ENCODE peak calls at places on chromosome 1, in eight cellular contexts. H is HCT116; R is hepatocyte; M is IMR-90; T is effector memory CD4-positive, alpha-beta T cell; Z is mesendoderm; Y is MM.1S; L is GM23248. C is an unnamed sample.

GRCh38 chr1:36761073-36761472 is 273.2 kb downstream of the GRIK3 start:
- DNase-seq in H (no peak), R (no peak), M (no peak), T (no peak), Z (no peak), Y (no peak), L (no peak), C (no peak)

GRCh38 chr1:22327411-22327810 is 124.2 kb upstream of the ZBTB40 start:
- DNase-seq in H (no peak), R (no peak), M (no peak), T (no peak), Z (no peak), Y (no peak), L (no peak), C (no peak)

GRCh38 chr1:212967767-212968166 is 17.4 kb downstream of the VASH2 start:
- DNase-seq in H (peak; percentile 34), R (peak; percentile 33), M (peak; percentile 64), T (no peak), Z (peak; percentile 96), Y (no peak), L (peak; percentile 64), C (no peak)

GRCh38 chr1:151504759-151505158 is 6.4 kb upstream of the CGN start:
- DNase-seq in H (no peak), R (no peak), M (no peak), T (no peak), Z (no peak), Y (no peak), L (no peak), C (no peak)

GRCh38 chr1:63688302-63688701 is 85.5 kb upstream of the ROR1 start:
- DNase-seq in H (no peak), R (no peak), M (peak; percentile 71), T (no peak), Z (no peak), Y (no peak), L (peak; percentile 80), C (no peak)

GRCh38 chr1:206581571-206581981 is 30.7 kb downstream of the EIF2D start:
- DNase-seq in H (no peak), R (no peak), M (no peak), T (peak; percentile 73), Z (no peak), Y (no peak), L (no peak), C (peak; percentile 93)

GRCh38 chr1:222058249-222058648 is 316.4 kb upstream of the DUSP10 start:
- DNase-seq in H (no peak), R (no peak), M (no peak), T (no peak), Z (no peak), Y (no peak), L (no peak), C (no peak)

GRCh38 chr1:244137725-244138124 is 86.6 kb downstream of the ZBTB18 start:
- DNase-seq in H (no peak), R (no peak), M (peak; percentile 37), T (no peak), Z (no peak), Y (no peak), L (peak; percentile 7), C (peak; percentile 2)

GRCh38 chr1:17561252-17561558 is 21.7 kb downstream of the ARHGEF10L start:
- DNase-seq in H (no peak), R (no peak), M (no peak), T (no peak), Z (no peak), Y (no peak), L (peak; percentile 77), C (no peak)

GRCh38 chr1:53198241-53198651 is 1.6 kb downstream of the CPT2 start:
- DNase-seq in H (no peak), R (peak; percentile 44), M (no peak), T (no peak), Z (no peak), Y (no peak), L (peak; percentile 73), C (no peak)

GRCh38 chr1:234770924-234771540 is 161.1 kb upstream of the IRF2BP2 start:
- DNase-seq in H (no peak), R (no peak), M (no peak), T (no peak), Z (no peak), Y (no peak), L (no peak), C (no peak)

GRCh38 chr1:245229051-245229450 is 74.3 kb downstream of the KIF26B start:
- DNase-seq in H (no peak), R (no peak), M (no peak), T (no peak), Z (no peak), Y (no peak), L (no peak), C (no peak)

GRCh38 chr1:184915463-184916080 is 58.7 kb downstream of the NIBAN1 start:
- DNase-seq in H (no peak), R (no peak), M (peak; percentile 49), T (no peak), Z (no peak), Y (no peak), L (peak; percentile 7), C (no peak)

GRCh38 chr1:173017792-173018191 is 32.9 kb downstream of the TNFSF18 start:
- DNase-seq in H (no peak), R (no peak), M (no peak), T (no peak), Z (no peak), Y (peak; percentile 28), L (no peak), C (no peak)

GRCh38 chr1:67869233-67869632 is 36.0 kb upstream of the GNG12 start:
- DNase-seq in H (no peak), R (no peak), M (no peak), T (no peak), Z (no peak), Y (no peak), L (no peak), C (no peak)

GRCh38 chr1:106063510-106063909 is 993.0 kb upstream of the PRMT6 start:
- DNase-seq in H (no peak), R (peak; percentile 26), M (no peak), T (no peak), Z (peak; percentile 13), Y (no peak), L (no peak), C (no peak)

GRCh38 chr1:78318011-78318410 is 172.8 kb upstream of the PTGFR start:
- DNase-seq in H (no peak), R (no peak), M (no peak), T (no peak), Z (no peak), Y (no peak), L (no peak), C (no peak)

GRCh38 chr1:78319603-78320002 is 171.2 kb upstream of the PTGFR start:
- DNase-seq in H (no peak), R (no peak), M (no peak), T (no peak), Z (no peak), Y (no peak), L (no peak), C (no peak)

GRCh38 chr1:78325293-78325692 is 165.5 kb upstream of the PTGFR start:
- DNase-seq in H (no peak), R (no peak), M (no peak), T (no peak), Z (peak; percentile 5), Y (no peak), L (no peak), C (no peak)

DNA sequence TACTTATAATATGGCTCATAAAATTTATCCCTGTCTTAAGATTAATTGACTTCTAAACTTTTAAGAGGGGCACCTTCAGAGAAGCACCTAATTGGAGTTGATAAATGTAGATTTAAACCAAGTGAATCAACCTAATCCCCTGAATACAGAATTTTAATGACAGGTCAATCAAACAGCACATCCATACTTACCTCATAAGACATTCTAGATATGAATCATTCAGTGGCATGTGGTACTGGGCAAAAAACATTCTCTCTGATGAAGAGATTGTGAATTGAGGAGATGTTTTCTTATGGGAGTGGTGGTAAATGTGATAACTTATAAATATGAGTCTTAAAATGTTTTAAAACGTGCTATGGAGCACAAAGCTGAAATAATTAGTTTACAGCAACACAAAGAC is 167.5 kb upstream of the PTGFR start:
- DNase-seq in H (no peak), R (no peak), M (peak; percentile 13), T (no peak), Z (no peak), Y (no peak), L (peak; percentile 23), C (no peak)
- H3K27ac ChIP-seq in H (no peak overlapping the region), R (no peak overlapping the region), M (no peak overlapping the region), T (no peak overlapping the region), Z (no peak overlapping the region), Y (no peak overlapping the region), L (no peak overlapping the region), C (no peak overlapping the region)

GRCh38 chr1:1815606-1816281 is 37.5 kb upstream of the NADK start:
- DNase-seq in H (no peak), R (no peak), M (no peak), T (no peak), Z (no peak), Y (no peak), L (no peak), C (no peak)
- H3K36me3 ChIP-seq in H (peaks cover 38% of the 10 kb centered on the region), R (peaks cover 3% of the 10 kb centered on the region), M (peaks cover 49% of the 10 kb centered on the region), T (peaks cover 49% of the 10 kb centered on the region), Z (peaks cover 17% of the 10 kb centered on the region), Y (no peaks in the 10 kb centered on the region), L (peaks cover 47% of the 10 kb centered on the region), C (peaks cover 47% of the 10 kb centered on the region)

DNA sequence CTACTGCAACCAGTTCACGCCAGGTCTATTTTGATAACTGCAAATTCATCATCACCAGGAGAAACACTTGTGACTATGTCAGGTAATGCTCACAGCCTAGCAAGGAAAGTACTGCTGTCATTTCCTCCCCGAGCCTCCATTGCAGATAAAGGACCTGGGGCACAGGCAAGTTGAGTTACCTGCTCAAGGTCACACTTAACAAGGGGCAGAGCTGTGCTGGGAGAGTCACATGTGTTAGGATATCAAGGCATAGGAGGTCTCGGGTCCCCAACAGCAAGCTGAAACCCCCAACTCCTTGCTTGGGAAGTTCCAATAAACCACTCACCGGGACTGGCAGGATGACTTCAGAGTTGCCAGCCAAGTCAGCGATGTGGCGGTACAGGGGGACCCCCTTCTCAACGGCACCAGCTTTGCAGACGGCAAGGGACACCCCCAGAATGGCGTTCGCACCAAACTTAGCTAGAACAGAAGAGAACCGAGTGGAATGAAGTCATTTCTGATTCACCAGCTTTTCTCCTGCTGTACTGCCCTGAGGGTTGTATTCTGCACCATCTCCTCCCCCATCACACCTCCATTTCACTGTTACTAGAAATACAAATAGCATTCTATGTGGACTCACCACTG is 11.6 kb downstream of the ENO1 start:
- DNase-seq in H (no peak), R (no peak), M (no peak), T (no peak), Z (no peak), Y (no peak), L (peak; percentile 52), C (no peak)
- H3K4me1 ChIP-seq in H (peaks cover 43% of the 10 kb centered on the region), R (peaks cover 17% of the 10 kb centered on the region), M (peaks cover 24% of the 10 kb centered on the region), T (no peaks in the 10 kb centered on the region), Z (peaks cover under 1% of the 10 kb centered on the region), Y (no peaks in the 10 kb centered on the region), L (peaks cover 35% of the 10 kb centered on the region), C (peaks cover 2% of the 10 kb centered on the region)

DNA sequence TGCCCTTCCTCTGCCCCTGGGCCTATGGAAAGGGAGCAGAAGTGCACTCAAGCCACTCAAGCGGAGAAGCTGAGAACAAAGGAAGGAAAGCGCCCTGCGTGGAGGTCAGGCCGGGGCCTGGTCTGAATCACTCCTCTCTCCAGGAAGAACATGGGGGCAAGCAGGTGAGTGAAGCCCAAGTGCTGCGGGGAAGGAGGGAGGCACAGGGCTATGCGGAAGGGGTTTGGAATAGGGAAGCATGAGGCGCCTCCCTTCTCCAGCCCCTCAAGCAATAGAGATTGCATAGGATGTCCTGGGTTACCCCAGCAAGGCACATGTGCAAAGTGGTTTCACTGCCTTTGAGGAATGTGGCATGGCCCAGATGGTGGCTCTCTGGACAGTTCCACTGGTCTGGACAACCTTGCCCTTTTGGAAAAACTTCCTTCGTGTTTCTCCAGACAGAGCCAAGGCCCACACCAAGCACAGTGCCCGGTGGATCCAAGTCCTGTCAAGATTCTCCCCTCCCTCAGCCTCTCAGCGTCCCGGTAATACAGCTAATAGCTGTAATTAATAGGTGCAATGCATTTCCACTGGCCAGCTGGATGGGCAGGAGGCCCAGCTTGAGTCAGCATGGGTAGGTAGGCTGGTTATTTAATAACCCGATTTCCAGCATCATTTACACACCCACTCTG is 13.7 kb downstream of the BLACAT1 start:
- DNase-seq in H (no peak), R (no peak), M (no peak), T (no peak), Z (no peak), Y (no peak), L (no peak), C (no peak)
- H3K27ac ChIP-seq in H (peak overlapping the region; percentile 80), R (peak overlapping the region; percentile 76), M (no peak overlapping the region), T (no peak overlapping the region), Z (peak overlapping the region; percentile 93), Y (peak overlapping the region; percentile 88), L (no peak overlapping the region), C (no peak overlapping the region)

C was measured in CD4-positive, alpha-beta memory T cell.